ENCODE peak calls at places on chromosomes 7 and 10, in eight cellular contexts. One of them, this sample, is unnamed.
A peak's percentile ranks its signal among the peaks of the same experiment; 100 is the strongest.

GRCh38 chr7:133268355-133268754 is 15.5 kb downstream of the EXOC4 start:
- DNase-seq in HepG2: no peak
- DNase-seq in sigmoid colon: no peak
- DNase-seq in astrocyte of the spinal cord: no peak
- DNase-seq in GM12878: no peak
- DNase-seq in tibial artery: no peak
- DNase-seq in Caco-2: no peak
- DNase-seq in H1: no peak
- DNase-seq in this sample: no peak

GRCh38 chr7:155938129-155938528 is 125.9 kb upstream of the SHH start:
- DNase-seq in HepG2: no peak
- DNase-seq in sigmoid colon: no peak
- DNase-seq in astrocyte of the spinal cord: no peak
- DNase-seq in GM12878: no peak
- DNase-seq in tibial artery: no peak
- DNase-seq in Caco-2: no peak
- DNase-seq in H1: no peak
- DNase-seq in this sample: no peak

GRCh38 chr7:157691521-157692155 is 354.8 kb downstream of the DNAJB6 start:
- DNase-seq in HepG2: no peak
- DNase-seq in sigmoid colon: peak; percentile 58
- DNase-seq in astrocyte of the spinal cord: no peak
- DNase-seq in GM12878: no peak
- DNase-seq in tibial artery: peak; percentile 63
- DNase-seq in Caco-2: no peak
- DNase-seq in H1: peak; percentile 67
- DNase-seq in this sample: peak; percentile 12

GRCh38 chr10:7872041-7872442 is 53.7 kb downstream of the TAF3 start:
- DNase-seq in HepG2: no peak
- DNase-seq in sigmoid colon: no peak
- DNase-seq in astrocyte of the spinal cord: peak; percentile 30
- DNase-seq in GM12878: no peak
- DNase-seq in tibial artery: no peak
- DNase-seq in Caco-2: peak; percentile 21
- DNase-seq in H1: no peak
- DNase-seq in this sample: peak; percentile 34

GRCh38 chr10:68301790-68302502 is 29.9 kb upstream of the HNRNPH3 start:
- DNase-seq in HepG2: peak; percentile 50
- DNase-seq in sigmoid colon: no peak
- DNase-seq in astrocyte of the spinal cord: peak; percentile 61
- DNase-seq in GM12878: peak; percentile 41
- DNase-seq in tibial artery: no peak
- DNase-seq in Caco-2: peak; percentile 66
- DNase-seq in H1: no peak
- DNase-seq in this sample: peak; percentile 81

GRCh38 chr10:42593284-42593683 is 45.1 kb downstream of the ZNF33B start:
- DNase-seq in HepG2: no peak
- DNase-seq in sigmoid colon: no peak
- DNase-seq in astrocyte of the spinal cord: peak; percentile 8
- DNase-seq in GM12878: no peak
- DNase-seq in tibial artery: no peak
- DNase-seq in Caco-2: no peak
- DNase-seq in H1: no peak
- DNase-seq in this sample: no peak

GRCh38 chr7:37683263-37684120 is at the start of gene GPR141:
- DNase-seq in HepG2: no peak
- DNase-seq in sigmoid colon: no peak
- DNase-seq in astrocyte of the spinal cord: peak; percentile 3
- DNase-seq in GM12878: peak; percentile 93
- DNase-seq in tibial artery: no peak
- DNase-seq in Caco-2: no peak
- DNase-seq in H1: no peak
- DNase-seq in this sample: no peak

GRCh38 chr10:112774808-112775207 is 175.2 kb upstream of the TCF7L2 start:
- DNase-seq in HepG2: no peak
- DNase-seq in sigmoid colon: no peak
- DNase-seq in astrocyte of the spinal cord: no peak
- DNase-seq in GM12878: no peak
- DNase-seq in tibial artery: no peak
- DNase-seq in Caco-2: no peak
- DNase-seq in H1: no peak
- DNase-seq in this sample: no peak

GRCh38 chr7:98869374-98870070 is at the start of gene TMEM130:
- DNase-seq in HepG2: no peak
- DNase-seq in sigmoid colon: peak; percentile 30
- DNase-seq in astrocyte of the spinal cord: no peak
- DNase-seq in GM12878: no peak
- DNase-seq in tibial artery: peak; percentile 67
- DNase-seq in Caco-2: no peak
- DNase-seq in H1: peak; percentile 63
- DNase-seq in this sample: peak; percentile 15

GRCh38 chr10:33189373-33189772 is 145.1 kb downstream of the NRP1 start:
- DNase-seq in HepG2: no peak
- DNase-seq in sigmoid colon: no peak
- DNase-seq in astrocyte of the spinal cord: no peak
- DNase-seq in GM12878: no peak
- DNase-seq in tibial artery: no peak
- DNase-seq in Caco-2: no peak
- DNase-seq in H1: no peak
- DNase-seq in this sample: no peak

GRCh38 chr7:117021960-117022359 is 68.7 kb downstream of the ST7 start:
- DNase-seq in HepG2: no peak
- DNase-seq in sigmoid colon: no peak
- DNase-seq in astrocyte of the spinal cord: no peak
- DNase-seq in GM12878: no peak
- DNase-seq in tibial artery: no peak
- DNase-seq in Caco-2: no peak
- DNase-seq in H1: no peak
- DNase-seq in this sample: no peak
- H3K4me3 ChIP-seq in HepG2: no peak overlapping the region
- H3K4me3 ChIP-seq in sigmoid colon: no peak overlapping the region
- H3K4me3 ChIP-seq in astrocyte of the spinal cord: no peak overlapping the region
- H3K4me3 ChIP-seq in GM12878: no peak overlapping the region
- H3K4me3 ChIP-seq in tibial artery: peak overlapping the region; percentile 50
- H3K4me3 ChIP-seq in Caco-2: no peak overlapping the region
- H3K4me3 ChIP-seq in H1: no peak overlapping the region
- H3K4me3 ChIP-seq in this sample: peak overlapping the region; percentile 14

GRCh38 chr7:92528188-92528957 is at the start of the genes PEX1 and RBM48:
- DNase-seq in HepG2: peak; percentile 99
- DNase-seq in sigmoid colon: peak; percentile 98
- DNase-seq in astrocyte of the spinal cord: peak; percentile 100
- DNase-seq in GM12878: peak; percentile 96
- DNase-seq in tibial artery: peak; percentile 99
- DNase-seq in Caco-2: peak; percentile 97
- DNase-seq in H1: peak; percentile 85
- DNase-seq in this sample: peak; percentile 100
- TF ChIP-seq CTCF in HepG2: peak; percentile 92
- TF ChIP-seq CTCF in sigmoid colon: no peak
- TF ChIP-seq CTCF in astrocyte of the spinal cord: peak; percentile 24
- TF ChIP-seq CTCF in GM12878: peak; percentile 36
- TF ChIP-seq CTCF in tibial artery: peak; percentile 30
- TF ChIP-seq CTCF in Caco-2: no peak
- TF ChIP-seq CTCF in H1: peak; percentile 58
- TF ChIP-seq CTCF in this sample: peak; percentile 45

DNA sequence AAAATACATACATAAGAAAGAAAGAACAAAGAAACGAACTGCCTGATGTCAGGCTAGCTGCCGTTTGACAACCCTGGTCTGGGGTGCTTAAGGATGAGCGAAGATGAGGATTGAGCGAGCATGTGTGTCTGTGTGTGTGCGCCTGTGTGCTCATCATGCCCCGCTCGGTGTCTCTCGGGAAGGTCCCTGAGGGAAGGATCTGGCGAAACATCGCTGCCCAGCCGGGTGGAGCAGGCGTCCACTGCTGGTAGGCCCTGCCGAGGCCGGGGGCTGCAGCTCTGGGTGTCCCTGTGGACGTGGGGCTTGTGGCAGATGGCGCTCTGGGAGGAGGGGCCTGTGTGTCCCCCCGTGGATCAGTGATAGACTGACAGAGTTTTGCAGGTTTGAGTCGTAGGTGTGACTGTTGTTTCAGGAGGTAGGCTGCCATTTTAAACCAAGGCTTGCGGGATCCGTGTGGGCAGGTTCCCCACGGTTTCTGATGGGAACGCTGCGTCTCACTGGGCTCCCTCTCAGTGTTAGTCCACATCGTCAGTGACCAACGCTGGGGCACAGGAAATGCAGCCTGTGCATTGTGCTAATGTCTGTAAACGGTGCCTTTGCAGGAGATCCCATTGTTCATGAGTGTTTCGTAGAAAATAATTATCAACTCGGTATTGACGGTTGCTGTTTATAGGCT is 5.9 kb upstream of the SUN1 start:
- DNase-seq in HepG2: no peak
- DNase-seq in sigmoid colon: peak; percentile 64
- DNase-seq in astrocyte of the spinal cord: no peak
- DNase-seq in GM12878: no peak
- DNase-seq in tibial artery: no peak
- DNase-seq in Caco-2: no peak
- DNase-seq in H1: no peak
- DNase-seq in this sample: no peak
- H3K4me3 ChIP-seq in HepG2: no peak overlapping the region
- H3K4me3 ChIP-seq in sigmoid colon: no peak overlapping the region
- H3K4me3 ChIP-seq in astrocyte of the spinal cord: no peak overlapping the region
- H3K4me3 ChIP-seq in GM12878: no peak overlapping the region
- H3K4me3 ChIP-seq in tibial artery: no peak overlapping the region
- H3K4me3 ChIP-seq in Caco-2: no peak overlapping the region
- H3K4me3 ChIP-seq in H1: no peak overlapping the region
- H3K4me3 ChIP-seq in this sample: no peak overlapping the region

GRCh38 chr10:59808896-59809643 is 55.8 kb upstream of the MRLN start:
- DNase-seq in HepG2: peak; percentile 64
- DNase-seq in sigmoid colon: peak; percentile 77
- DNase-seq in astrocyte of the spinal cord: peak; percentile 62
- DNase-seq in GM12878: peak; percentile 28
- DNase-seq in tibial artery: peak; percentile 81
- DNase-seq in Caco-2: peak; percentile 90
- DNase-seq in H1: peak; percentile 72
- DNase-seq in this sample: peak; percentile 82
- TF ChIP-seq CTCF in HepG2: peak; percentile 90
- TF ChIP-seq CTCF in sigmoid colon: no peak
- TF ChIP-seq CTCF in astrocyte of the spinal cord: peak; percentile 70
- TF ChIP-seq CTCF in GM12878: peak; percentile 72
- TF ChIP-seq CTCF in tibial artery: peak; percentile 54
- TF ChIP-seq CTCF in Caco-2: peak; percentile 87
- TF ChIP-seq CTCF in H1: peak; percentile 84
- TF ChIP-seq CTCF in this sample: peak; percentile 83

DNA sequence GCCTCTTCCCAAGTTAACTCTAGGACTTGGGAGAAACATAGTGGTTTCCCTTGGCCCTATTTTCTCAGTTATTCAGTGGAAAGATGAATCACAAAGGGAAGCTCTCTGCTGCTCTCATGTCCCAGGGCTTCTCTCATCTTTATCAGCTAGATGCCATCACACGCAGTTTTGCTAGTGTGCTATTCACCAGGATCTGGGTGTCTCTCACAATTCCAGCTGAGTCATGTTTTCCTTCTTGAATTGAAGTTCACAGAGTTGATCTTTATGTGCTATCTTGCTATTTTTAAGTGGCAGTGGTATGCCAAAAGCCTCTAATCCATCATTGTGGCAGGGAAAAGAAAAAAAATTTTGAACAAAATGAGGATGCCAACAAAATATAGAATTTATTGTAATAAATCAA is 101.3 kb downstream of the TWIST1 start:
- DNase-seq in HepG2: no peak
- DNase-seq in sigmoid colon: no peak
- DNase-seq in astrocyte of the spinal cord: peak; percentile 38
- DNase-seq in GM12878: no peak
- DNase-seq in tibial artery: no peak
- DNase-seq in Caco-2: no peak
- DNase-seq in H1: no peak
- DNase-seq in this sample: peak; percentile 42
- H3K4me3 ChIP-seq in HepG2: no peak overlapping the region
- H3K4me3 ChIP-seq in sigmoid colon: no peak overlapping the region
- H3K4me3 ChIP-seq in astrocyte of the spinal cord: no peak overlapping the region
- H3K4me3 ChIP-seq in GM12878: no peak overlapping the region
- H3K4me3 ChIP-seq in tibial artery: no peak overlapping the region
- H3K4me3 ChIP-seq in Caco-2: no peak overlapping the region
- H3K4me3 ChIP-seq in H1: no peak overlapping the region
- H3K4me3 ChIP-seq in this sample: no peak overlapping the region

GRCh38 chr10:97499561-97500296 is 1.0 kb downstream of the UBTD1 start:
- DNase-seq in HepG2: no peak
- DNase-seq in sigmoid colon: peak; percentile 92
- DNase-seq in astrocyte of the spinal cord: peak; percentile 61
- DNase-seq in GM12878: no peak
- DNase-seq in tibial artery: peak; percentile 88
- DNase-seq in Caco-2: no peak
- DNase-seq in H1: no peak
- DNase-seq in this sample: peak; percentile 58

GRCh38 chr10:97497572-97498075 is 598 bp downstream of the MMS19 start:
- DNase-seq in HepG2: peak; percentile 69
- DNase-seq in sigmoid colon: peak; percentile 94
- DNase-seq in astrocyte of the spinal cord: peak; percentile 75
- DNase-seq in GM12878: peak; percentile 46
- DNase-seq in tibial artery: peak; percentile 89
- DNase-seq in Caco-2: peak; percentile 84
- DNase-seq in H1: peak; percentile 73
- DNase-seq in this sample: peak; percentile 87

GRCh38 chr10:97498841-97499560 is at the start of gene UBTD1:
- DNase-seq in HepG2: peak; percentile 19
- DNase-seq in sigmoid colon: peak; percentile 84
- DNase-seq in astrocyte of the spinal cord: peak; percentile 39
- DNase-seq in GM12878: no peak
- DNase-seq in tibial artery: peak; percentile 82
- DNase-seq in Caco-2: peak; percentile 64
- DNase-seq in H1: peak; percentile 88
- DNase-seq in this sample: peak; percentile 51

GRCh38 chr10:97500297-97500575 is 1.5 kb downstream of the UBTD1 start:
- DNase-seq in HepG2: no peak
- DNase-seq in sigmoid colon: no peak
- DNase-seq in astrocyte of the spinal cord: no peak
- DNase-seq in GM12878: no peak
- DNase-seq in tibial artery: no peak
- DNase-seq in Caco-2: no peak
- DNase-seq in H1: no peak
- DNase-seq in this sample: no peak

DNA sequence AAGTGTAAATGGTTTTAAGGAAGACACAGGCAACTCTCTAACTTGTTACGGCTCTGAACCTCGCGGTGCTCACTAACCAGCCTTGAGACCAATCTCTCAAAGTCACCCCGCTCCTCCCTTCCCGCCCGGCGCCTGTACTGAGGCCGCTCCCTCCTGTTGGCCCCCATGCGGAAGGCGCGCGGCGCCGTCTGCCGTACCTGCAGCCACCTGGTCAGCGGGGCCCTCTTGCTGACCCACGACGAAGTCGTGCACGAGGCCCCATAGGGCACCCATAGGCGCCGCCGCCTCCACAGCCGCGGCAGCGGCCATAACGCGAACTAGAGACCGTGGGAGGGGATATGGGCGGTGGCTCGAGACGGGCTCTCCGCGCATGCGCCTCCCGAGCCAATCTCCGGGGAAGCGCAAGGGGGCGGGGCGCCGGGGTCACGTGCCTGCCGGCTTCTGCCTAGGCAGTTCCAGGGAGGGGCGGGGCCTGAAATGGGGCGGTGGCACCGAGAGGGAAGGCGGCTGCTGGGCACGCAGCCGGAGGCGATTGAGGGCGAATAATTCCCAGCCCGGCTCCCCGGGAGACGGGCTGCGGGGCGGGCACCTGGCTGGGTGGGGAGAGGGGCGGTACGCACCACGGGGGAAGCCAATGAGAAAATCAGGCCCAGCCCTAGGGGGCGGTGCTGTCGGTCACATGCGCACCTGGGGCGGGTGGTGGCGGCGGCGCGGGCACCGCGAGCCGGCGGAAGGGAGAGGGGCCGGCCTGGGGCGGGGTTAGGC is at the start of gene MMS19:
- DNase-seq in HepG2: peak; percentile 93
- DNase-seq in sigmoid colon: peak; percentile 100
- DNase-seq in astrocyte of the spinal cord: peak; percentile 99
- DNase-seq in GM12878: peak; percentile 77
- DNase-seq in tibial artery: peak; percentile 100
- DNase-seq in Caco-2: peak; percentile 100
- DNase-seq in H1: peak; percentile 100
- DNase-seq in this sample: peak; percentile 99
- TF ChIP-seq CTCF in HepG2: no peak
- TF ChIP-seq CTCF in sigmoid colon: no peak
- TF ChIP-seq CTCF in astrocyte of the spinal cord: no peak
- TF ChIP-seq CTCF in GM12878: no peak
- TF ChIP-seq CTCF in tibial artery: no peak
- TF ChIP-seq CTCF in Caco-2: no peak
- TF ChIP-seq CTCF in H1: no peak
- TF ChIP-seq CTCF in this sample: no peak

This sample was measured in choroid plexus epithelial cell.